ENCODE peak calls at places on chromosome 20, in ten cellular contexts. O is endothelial cell of umbilical vein; Q is endodermal cell; V is psoas muscle; E is mammary epithelial cell; K is fibroblast of lung; F is PC-3; S is colonic mucosa; J is CD4-positive, CD25-positive, alpha-beta regulatory T cell; H is right cardiac atrium. R is an unnamed sample.

GRCh38 chr20:51440589-51440988 is 101.9 kb downstream of the NFATC2 start:
- DNase-seq in Q (no peak), K (no peak), F (no peak), S (no peak), J (peak), E (no peak), H (no peak), O (no peak), V (no peak), R (no peak)

GRCh38 chr20:48983423-48984400 is 62.2 kb downstream of the ARFGEF2 start:
- DNase-seq in H (peak), S (no peak), V (peak), J (no peak), K (peak), O (peak), E (peak), Q (no peak), F (peak), R (no peak)

GRCh38 chr20:57220187-57221165 is 46.0 kb downstream of the BMP7 start:
- DNase-seq in S (no peak), Q (no peak), V (no peak), E (no peak), K (no peak), O (no peak), J (no peak), F (no peak), H (no peak), R (no peak)

GRCh38 chr20:51800132-51800721 is 2.1 kb downstream of the SALL4 start:
- DNase-seq in J (peak), F (peak), K (peak), S (peak), Q (peak), V (peak), E (peak), O (peak), H (peak), R (peak)

GRCh38 chr20:17807670-17808069 is 107.9 kb downstream of the BANF2 start:
- DNase-seq in H (no peak), O (no peak), K (no peak), Q (no peak), F (no peak), E (no peak), J (no peak), V (no peak), S (no peak), R (no peak)

GRCh38 chr20:56439784-56440291 is 27.8 kb downstream of the CASS4 start:
- DNase-seq in J (no peak), F (no peak), H (peak), Q (no peak), O (peak), S (no peak), E (peak), K (peak), V (peak), R (no peak)

GRCh38 chr20:49398401-49399144 is 83.9 kb downstream of the KCNB1 start:
- DNase-seq in Q (no peak), H (no peak), E (no peak), J (no peak), V (no peak), F (no peak), O (no peak), K (no peak), S (no peak), R (no peak)

GRCh38 chr20:14820771-14821170 is 483.4 kb upstream of the FLRT3 start:
- DNase-seq in V (no peak), F (peak), J (no peak), Q (no peak), K (no peak), H (no peak), O (no peak), S (no peak), E (peak), R (no peak)

GRCh38 chr20:37319120-37319717 is 26.7 kb upstream of the SRC start:
- DNase-seq in V (no peak), F (no peak), O (no peak), Q (peak), K (no peak), S (no peak), J (no peak), E (no peak), H (peak), R (no peak)

GRCh38 chr20:36461600-36462439 is 79.5 kb upstream of the MYL9 start:
- DNase-seq in J (peak), E (peak), F (peak), V (peak), O (peak), K (peak), S (peak), Q (peak), H (peak), R (no peak)

GRCh38 chr20:7496394-7497111 is 443.7 kb downstream of the HAO1 start:
- DNase-seq in J (no peak), O (peak), H (no peak), F (no peak), S (no peak), V (no peak), K (no peak), Q (no peak), E (no peak), R (no peak)

GRCh38 chr20:57268399-57269076 is 2.1 kb upstream of the BMP7 start:
- DNase-seq in E (no peak), H (no peak), V (no peak), S (no peak), J (no peak), Q (peak), K (no peak), F (no peak), O (no peak), R (no peak)

GRCh38 chr20:31587545-31588389 is 17.3 kb upstream of the ID1 start:
- DNase-seq in E (peak), F (no peak), H (peak), V (peak), J (no peak), O (peak), Q (peak), K (peak), S (peak), R (no peak)
- H3K27ac ChIP-seq in E (no peak), F (no peak), H (peak), V (peak), J (no peak), O (no peak), Q (no peak), K (peak), S (peak), R (peak)

DNA sequence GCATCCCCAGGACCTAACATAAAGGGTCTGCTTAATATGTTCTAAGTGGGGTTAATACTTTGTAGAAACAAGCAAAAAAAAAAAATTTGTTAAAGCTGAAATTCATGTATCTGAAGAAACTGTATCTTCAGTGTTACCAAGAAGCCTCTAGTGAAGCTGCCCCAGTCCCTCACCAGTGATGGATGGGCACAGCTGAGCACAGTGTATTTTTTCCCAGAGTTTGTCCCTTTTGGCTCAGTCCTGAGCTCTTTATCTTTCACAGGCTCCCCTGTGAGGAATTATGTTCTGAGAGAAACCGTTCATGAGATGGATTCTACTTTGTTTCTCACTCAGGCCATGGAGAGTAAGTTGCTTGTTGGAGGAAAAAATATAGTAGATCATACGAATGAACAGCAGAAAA is 38.4 kb downstream of the KIF3B start:
- DNase-seq in Q (no peak), K (no peak), S (no peak), J (no peak), F (no peak), V (no peak), O (no peak), E (no peak), H (no peak), R (no peak)
- H3K27ac ChIP-seq in Q (no peak), K (no peak), S (no peak), J (no peak), F (peak), V (no peak), O (no peak), E (no peak), H (no peak), R (no peak)

GRCh38 chr20:10919549-10920140 is 245.8 kb upstream of the JAG1 start:
- DNase-seq in H (peak), K (peak), E (peak), F (peak), J (no peak), Q (no peak), S (no peak), O (no peak), V (peak), R (no peak)
- H3K27ac ChIP-seq in H (no peak), K (no peak), E (peak), F (peak), J (no peak), Q (no peak), S (no peak), O (no peak), V (no peak), R (no peak)

GRCh38 chr20:62694106-62694505 is 14.5 kb upstream of the NTSR1 start:
- DNase-seq in Q (no peak), O (no peak), H (no peak), V (no peak), K (no peak), J (no peak), S (no peak), E (no peak), F (no peak), R (no peak)
- H3K27ac ChIP-seq in Q (no peak), O (no peak), H (no peak), V (no peak), K (no peak), J (no peak), S (no peak), E (no peak), F (no peak), R (no peak)

DNA sequence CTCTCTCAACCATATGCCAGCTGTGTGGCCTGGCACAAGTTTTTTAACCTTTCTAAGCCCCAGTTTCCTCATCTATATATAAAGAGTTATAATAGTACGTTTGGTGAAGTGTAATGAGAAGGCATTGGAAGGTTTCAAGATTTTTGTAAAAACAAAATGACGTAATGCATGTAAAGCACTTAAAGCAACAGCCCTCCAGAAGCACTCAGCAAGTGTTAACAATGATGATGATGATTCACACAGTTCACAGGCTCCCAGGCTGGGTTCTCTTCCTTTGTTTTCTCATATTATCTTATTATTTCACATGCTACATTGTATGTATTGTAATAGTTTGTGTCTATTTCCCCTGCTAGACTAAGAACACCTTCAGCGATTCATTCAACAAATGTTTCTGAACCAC is 6.2 kb downstream of the CEP250 start:
- DNase-seq in H (no peak), S (no peak), Q (no peak), O (peak), V (no peak), F (no peak), K (no peak), J (no peak), E (no peak), R (no peak)
- H3K27ac ChIP-seq in H (no peak), S (no peak), Q (no peak), O (peak), V (no peak), F (no peak), K (no peak), J (no peak), E (no peak), R (no peak)

GRCh38 chr20:2815242-2815900 is 584 bp downstream of the C20orf141 start:
- DNase-seq in J (no peak), S (no peak), F (no peak), O (no peak), H (no peak), E (no peak), V (no peak), K (no peak), Q (peak), R (no peak)

GRCh38 chr20:2816583-2817340 is 598 bp downstream of the TMEM239 start:
- DNase-seq in V (no peak), F (no peak), S (no peak), K (no peak), J (no peak), Q (peak), H (no peak), E (no peak), O (no peak), R (no peak)

GRCh38 chr20:2814587-2815051 is at the start of gene C20orf141:
- DNase-seq in K (peak), F (peak), V (peak), Q (peak), H (no peak), J (no peak), E (peak), S (no peak), O (peak), R (no peak)

GRCh38 chr20:2817341-2817726 is 1.2 kb downstream of the TMEM239 start:
- DNase-seq in J (no peak), E (no peak), H (no peak), S (no peak), O (no peak), V (no peak), Q (peak), F (no peak), K (no peak), R (no peak)

DNA sequence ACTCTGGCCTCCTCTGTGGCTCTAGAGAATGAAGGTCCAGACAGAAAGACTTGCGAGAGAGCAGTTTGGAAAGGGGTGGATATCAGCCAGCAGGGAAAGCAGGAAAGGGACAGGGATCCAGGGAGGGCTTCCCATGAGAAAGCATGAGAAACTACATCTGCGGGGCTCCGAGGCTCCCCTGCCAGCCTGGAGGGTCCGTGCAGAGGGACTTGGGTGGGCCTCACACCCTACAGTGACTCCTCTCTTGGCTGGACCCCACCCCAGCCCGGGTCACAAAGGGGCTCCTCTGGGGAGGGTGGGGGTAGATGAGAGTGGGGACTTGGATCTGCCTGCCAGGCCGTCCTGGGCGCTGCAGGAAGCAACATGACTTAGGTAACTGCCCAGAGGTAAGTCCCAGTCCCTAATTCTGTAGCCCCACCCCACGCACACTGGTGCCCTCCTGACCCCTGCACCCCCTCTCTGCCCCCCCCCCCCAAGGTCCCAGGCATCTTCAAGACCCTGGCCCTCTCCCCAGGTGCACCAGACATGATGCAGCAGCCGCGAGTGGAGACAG is at the start of gene TMEM239:
- DNase-seq in Q (peak), E (no peak), H (no peak), J (no peak), S (no peak), V (no peak), K (no peak), O (no peak), F (no peak), R (no peak)
- H3K27ac ChIP-seq in Q (no peak), E (no peak), H (no peak), J (no peak), S (no peak), V (no peak), K (peak), O (no peak), F (peak), R (no peak)

GRCh38 chr20:45039470-45039811 is 61.5 kb downstream of the KCNS1 start:
- DNase-seq in K (peak), S (no peak), F (no peak), J (no peak), O (no peak), E (no peak), Q (no peak), V (no peak), H (no peak), R (no peak)

GRCh38 chr20:45038747-45039469 is 62.0 kb downstream of the KCNS1 start:
- DNase-seq in F (no peak), V (no peak), Q (no peak), S (no peak), E (no peak), J (no peak), K (no peak), H (no peak), O (no peak), R (no peak)

GRCh38 chr20:45036044-45036755 is 64.7 kb downstream of the KCNS1 start:
- DNase-seq in E (peak), Q (no peak), F (peak), V (no peak), O (peak), H (peak), J (no peak), S (no peak), K (peak), R (no peak)

GRCh38 chr20:45037050-45037449 is 63.9 kb downstream of the KCNS1 start:
- DNase-seq in Q (no peak), K (peak), V (no peak), H (peak), E (peak), J (no peak), F (peak), S (no peak), O (peak), R (no peak)

GRCh38 chr20:45037635-45038034 is 63.3 kb downstream of the KCNS1 start:
- DNase-seq in E (no peak), V (no peak), F (no peak), Q (no peak), H (no peak), O (no peak), J (no peak), K (no peak), S (no peak), R (no peak)
- H3K27ac ChIP-seq in E (no peak), V (no peak), F (no peak), Q (no peak), H (no peak), O (no peak), J (no peak), K (no peak), S (no peak), R (no peak)

GRCh38 chr20:38968090-38968489 is 5.9 kb downstream of the DHX35 start:
- DNase-seq in F (no peak), V (no peak), J (no peak), E (no peak), O (no peak), Q (no peak), S (no peak), K (no peak), H (no peak), R (no peak)
- H3K27ac ChIP-seq in F (no peak), V (no peak), J (no peak), E (no peak), O (no peak), Q (no peak), S (peak), K (no peak), H (no peak), R (no peak)

DNA sequence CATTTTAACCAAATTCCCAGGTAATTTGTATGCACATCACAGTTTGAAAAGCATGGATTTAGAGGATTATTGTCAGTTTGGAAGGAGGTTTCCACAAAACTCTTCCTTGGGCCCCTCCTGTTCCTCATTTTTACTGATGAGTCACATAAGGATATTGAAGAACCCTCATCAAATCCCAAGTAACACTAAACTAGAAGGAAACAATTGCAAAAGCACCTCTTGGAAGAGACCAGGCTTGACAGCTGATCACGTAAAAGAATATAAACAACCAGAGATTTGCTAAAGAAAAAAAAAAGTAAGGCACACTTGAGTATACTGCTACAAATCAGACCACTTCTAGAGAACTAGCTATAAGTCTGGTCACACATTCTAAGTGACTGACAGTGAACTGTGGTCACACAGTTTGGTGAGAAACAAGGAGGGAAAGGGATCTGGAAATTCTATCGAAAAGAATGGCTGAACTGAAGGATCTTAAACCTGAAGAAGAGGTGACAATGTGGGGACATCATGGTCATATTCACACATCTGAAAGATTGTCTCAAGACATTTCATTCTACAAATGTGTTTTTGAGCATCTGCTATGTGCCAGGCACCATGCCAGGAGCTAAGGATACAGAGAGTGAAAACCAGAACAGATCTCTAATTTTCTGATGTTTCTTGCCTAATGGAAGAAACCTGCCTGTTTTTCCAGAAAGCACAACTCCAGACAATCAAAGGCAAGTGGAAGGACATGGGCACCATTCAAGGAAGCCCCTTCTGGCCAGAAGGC is 24.1 kb downstream of the ZHX3 start:
- DNase-seq in E (no peak), V (no peak), H (peak), O (no peak), F (no peak), K (peak), Q (no peak), J (no peak), S (no peak), R (no peak)
- H3K27ac ChIP-seq in E (no peak), V (peak), H (no peak), O (no peak), F (no peak), K (no peak), Q (no peak), J (no peak), S (no peak), R (peak)

R was measured in caudate nucleus.